ENCODE peak calls at places on chromosomes 5 and 9, in eight cellular contexts. B is SHP77; T is stromal cell of bone marrow; F is AG10803; X is stimulated activated naive B cell treated with anti-CD40 and anti-IgM and Interleukin-4, amounts not matched to agents 10 μg/mL and 1 μg/mL and 100 μg/mL, for 72 hours; U is mucosa of gallbladder; G is kidney; W is T-helper 2 cell. Z is an unnamed sample.

GRCh38 chr9:116689633-116690032 is 2.5 kb downstream of the TRIM32 start:
- DNase-seq in B (no peak), T (no peak), F (no peak), X (no peak), U (no peak), G (no peak), W (no peak), Z (no peak)

GRCh38 chr5:153212471-153212870 is 278.0 kb upstream of the GRIA1 start:
- DNase-seq in B (no peak), T (no peak), F (no peak), X (no peak), U (no peak), G (no peak), W (no peak), Z (no peak)

GRCh38 chr5:55597014-55597981 is 62.5 kb upstream of the PLPP1 start:
- DNase-seq in B (no peak), T (peak; percentile 94), F (peak; percentile 85), X (no peak), U (peak; percentile 38), G (no peak), W (no peak), Z (no peak)

GRCh38 chr9:81804306-81804705 is 115.0 kb upstream of the TLE1 start:
- DNase-seq in B (no peak), T (no peak), F (peak; percentile 63), X (no peak), U (no peak), G (no peak), W (no peak), Z (no peak)

GRCh38 chr5:56112526-56113121 is 117.9 kb upstream of the IL6ST start:
- DNase-seq in B (no peak), T (no peak), F (peak; percentile 23), X (no peak), U (no peak), G (no peak), W (no peak), Z (no peak)

GRCh38 chr9:30932226-30932625 is 1452.2 kb upstream of the ACO1 start:
- DNase-seq in B (no peak), T (peak; percentile 3), F (no peak), X (no peak), U (no peak), G (no peak), W (no peak), Z (no peak)

GRCh38 chr9:5735072-5735471 is 97.8 kb downstream of the ERMP1 start:
- DNase-seq in B (no peak), T (no peak), F (no peak), X (no peak), U (no peak), G (no peak), W (no peak), Z (no peak)

GRCh38 chr5:175836741-175837729 is 34.3 kb upstream of the CPLX2 start:
- DNase-seq in B (no peak), T (no peak), F (no peak), X (peak; percentile 28), U (no peak), G (no peak), W (no peak), Z (no peak)

GRCh38 chr5:10235350-10235749 is 14.3 kb downstream of the ATPSCKMT start:
- DNase-seq in B (no peak), T (peak; percentile 11), F (no peak), X (no peak), U (no peak), G (no peak), W (no peak), Z (no peak)

GRCh38 chr9:7756088-7756487 is 43.5 kb downstream of the DMAC1 start:
- DNase-seq in B (no peak), T (no peak), F (no peak), X (peak; percentile 7), U (no peak), G (no peak), W (no peak), Z (peak; percentile 55)

GRCh38 chr9:84556556-84556955 is 113.0 kb upstream of the NTRK2 start:
- DNase-seq in B (no peak), T (no peak), F (no peak), X (no peak), U (no peak), G (no peak), W (no peak), Z (no peak)

GRCh38 chr5:171945476-171945875 is 61.0 kb downstream of the FBXW11 start:
- DNase-seq in B (no peak), T (no peak), F (no peak), X (no peak), U (peak; percentile 58), G (no peak), W (no peak), Z (no peak)

GRCh38 chr5:116455061-116455460 is 119.6 kb downstream of the SEMA6A start:
- DNase-seq in B (no peak), T (no peak), F (peak; percentile 43), X (no peak), U (no peak), G (no peak), W (no peak), Z (no peak)

GRCh38 chr9:86349271-86349670 is 4.9 kb downstream of the TUT7 start:
- DNase-seq in B (no peak), T (no peak), F (peak; percentile 30), X (no peak), U (no peak), G (no peak), W (no peak), Z (no peak)

GRCh38 chr9:13778486-13779110 is 499.1 kb upstream of the MPDZ start:
- DNase-seq in B (no peak), T (no peak), F (no peak), X (no peak), U (no peak), G (no peak), W (no peak), Z (no peak)

GRCh38 chr9:129306318-129306973 is 128.4 kb upstream of the IER5L start:
- DNase-seq in B (no peak), T (no peak), F (no peak), X (no peak), U (no peak), G (peak; percentile 51), W (no peak), Z (no peak)

GRCh38 chr9:70229579-70229978 is 29.2 kb upstream of the SMC5 start:
- DNase-seq in B (no peak), T (peak; percentile 40), F (peak; percentile 44), X (no peak), U (no peak), G (no peak), W (no peak), Z (no peak)

GRCh38 chr5:54738118-54738972 is 220.8 kb downstream of the SNX18 start:
- DNase-seq in B (peak; percentile 13), T (no peak), F (peak; percentile 68), X (no peak), U (peak; percentile 59), G (peak; percentile 92), W (no peak), Z (no peak)

GRCh38 chr5:115847290-115847689 is 5.6 kb downstream of the AP3S1 start:
- DNase-seq in B (no peak), T (no peak), F (no peak), X (no peak), U (no peak), G (no peak), W (no peak), Z (no peak)

Z was measured in GM12878.